ENCODE peak calls at places on chromosomes 2 and 18, in seven cellular contexts. Y, B, P, T, D, L and O are unnamed samples.

GRCh38 chr2:120737802-120738516 is 2.3 kb downstream of the GLI2 start:
- DNase-seq in Y (peak), B (peak), P (no peak), T (no peak), D (no peak), L (no peak), O (no peak)

GRCh38 chr18:614193-614592 is 17.4 kb downstream of the CLUL1 start:
- DNase-seq in Y (no peak), B (no peak), P (no peak), T (no peak), D (no peak), L (no peak), O (no peak)

GRCh38 chr2:61471905-61472805 is 1.3 kb upstream of the USP34 start:
- DNase-seq in Y (peak), B (peak), P (peak), T (peak), D (peak), L (no peak), O (peak)

GRCh38 chr18:58438161-58438983 is 190.5 kb downstream of the ALPK2 start:
- DNase-seq in Y (no peak), B (peak), P (peak), T (peak), D (no peak), L (no peak), O (no peak)

GRCh38 chr2:60553992-60554648 is 666 bp upstream of the BCL11A start:
- DNase-seq in Y (peak), B (peak), P (peak), T (no peak), D (no peak), L (no peak), O (no peak)

GRCh38 chr2:439077-439476 is 151.2 kb upstream of the ALKAL2 start:
- DNase-seq in Y (peak), B (no peak), P (no peak), T (no peak), D (no peak), L (no peak), O (no peak)

GRCh38 chr2:105872142-105872728 is 127.5 kb downstream of the NCK2 start:
- DNase-seq in Y (no peak), B (no peak), P (no peak), T (no peak), D (no peak), L (no peak), O (no peak)

GRCh38 chr2:164314148-164314547 is 307.1 kb downstream of the GRB14 start:
- DNase-seq in Y (no peak), B (peak), P (no peak), T (peak), D (no peak), L (no peak), O (no peak)

GRCh38 chr18:78221496-78221895 is 758.1 kb upstream of the SALL3 start:
- DNase-seq in Y (no peak), B (no peak), P (no peak), T (no peak), D (no peak), L (no peak), O (no peak)

GRCh38 chr2:136116813-136117390 is 1.0 kb downstream of the CXCR4 start:
- DNase-seq in Y (no peak), B (no peak), P (no peak), T (no peak), D (peak), L (peak), O (no peak)

GRCh38 chr2:1755436-1756191 is 11.3 kb upstream of the PXDN start:
- DNase-seq in Y (no peak), B (peak), P (no peak), T (no peak), D (no peak), L (no peak), O (no peak)

GRCh38 chr18:49866680-49867079 is 53.3 kb upstream of the ACAA2 start:
- DNase-seq in Y (no peak), B (no peak), P (no peak), T (no peak), D (no peak), L (no peak), O (no peak)

GRCh38 chr2:162661618-162662017 is 176.9 kb downstream of the KCNH7 start:
- DNase-seq in Y (no peak), B (no peak), P (no peak), T (no peak), D (no peak), L (no peak), O (no peak)

GRCh38 chr2:96977631-96978195 is 8.7 kb downstream of the FAM178B start:
- DNase-seq in Y (no peak), B (peak), P (no peak), T (peak), D (no peak), L (no peak), O (no peak)

GRCh38 chr2:226796840-226797288 is 2.8 kb downstream of the IRS1 start:
- DNase-seq in Y (no peak), B (peak), P (peak), T (peak), D (no peak), L (no peak), O (no peak)